ENCODE peak calls at places on chromosomes 16 and 17, in six cellular contexts. D is mammary epithelial cell; J is ELR; E is OCI-LY7; O is aorta; W is stimulated activated CD4-positive, alpha-beta T cell treated with anti-CD3 and anti-CD28 coated beads, Interleukin-4, amount 100 ng/mL, for 4 hours. A is an unnamed sample.

GRCh38 chr17:69733171-69734014 is 318.9 kb downstream of the MAP2K6 start:
- DNase-seq in D (peak), J (peak), E (peak), O (peak), W (no peak), A (no peak)

GRCh38 chr16:86346034-86346433 is 164.3 kb upstream of the FOXF1 start:
- DNase-seq in D (no peak), J (no peak), E (no peak), O (no peak), W (no peak), A (no peak)

GRCh38 chr17:9676742-9677387 is 31.5 kb downstream of the USP43 start:
- DNase-seq in D (peak), J (peak), E (no peak), O (no peak), W (no peak), A (no peak)

GRCh38 chr17:64739316-64740058 is 77.4 kb upstream of the SMURF2 start:
- DNase-seq in D (peak), J (peak), E (no peak), O (no peak), W (no peak), A (no peak)

GRCh38 chr17:59488805-59489204 is 76.6 kb upstream of the DHX40 start:
- DNase-seq in D (no peak), J (no peak), E (no peak), O (no peak), W (no peak), A (no peak)

GRCh38 chr16:70520612-70521297 is 2.6 kb downstream of the COG4 start:
- DNase-seq in D (peak), J (peak), E (no peak), O (no peak), W (no peak), A (no peak)

GRCh38 chr16:25141648-25142047 is 30.1 kb downstream of the LCMT1 start:
- DNase-seq in D (no peak), J (no peak), E (no peak), O (no peak), W (no peak), A (no peak)

GRCh38 chr17:376936-377863 is 24.6 kb upstream of the RPH3AL start:
- DNase-seq in D (no peak), J (no peak), E (no peak), O (no peak), W (no peak), A (peak)

GRCh38 chr17:71938340-71939010 is 182.3 kb upstream of the SOX9 start:
- DNase-seq in D (no peak), J (no peak), E (no peak), O (no peak), W (no peak), A (no peak)

GRCh38 chr16:88503374-88503770 is 50.3 kb downstream of the ZFPM1 start:
- DNase-seq in D (no peak), J (peak), E (no peak), O (no peak), W (no peak), A (no peak)

GRCh38 chr16:17416461-17417221 is 54.1 kb downstream of the XYLT1 start:
- DNase-seq in D (no peak), J (no peak), E (peak), O (no peak), W (peak), A (peak)

GRCh38 chr17:82118815-82119380 is 20.9 kb upstream of the FASN start:
- DNase-seq in D (no peak), J (no peak), E (no peak), O (no peak), W (no peak), A (no peak)

GRCh38 chr17:31321971-31322370 is 549 bp upstream of the EVI2A start:
- DNase-seq in D (no peak), J (no peak), E (peak), O (no peak), W (no peak), A (no peak)

GRCh38 chr16:9521749-9522370 is 430.4 kb downstream of the HAPSTR1 start:
- DNase-seq in D (no peak), J (no peak), E (no peak), O (no peak), W (no peak), A (no peak)

GRCh38 chr16:12298285-12298684 is 321.8 kb downstream of the SNX29 start:
- DNase-seq in D (no peak), J (no peak), E (no peak), O (no peak), W (no peak), A (no peak)

GRCh38 chr17:12637015-12637414 is 28.7 kb upstream of the MYOCD start:
- DNase-seq in D (peak), J (peak), E (no peak), O (no peak), W (no peak), A (no peak)

GRCh38 chr16:89402962-89403361 is 87.4 kb downstream of the ANKRD11 start:
- DNase-seq in D (no peak), J (peak), E (peak), O (no peak), W (no peak), A (no peak)

GRCh38 chr16:4897328-4897727 is 39.6 kb downstream of the PPL start:
- DNase-seq in D (no peak), J (no peak), E (no peak), O (no peak), W (no peak), A (no peak)

GRCh38 chr16:80619824-80620223 is 79.0 kb downstream of the DYNLRB2 start:
- DNase-seq in D (peak), J (peak), E (no peak), O (no peak), W (no peak), A (no peak)

GRCh38 chr16:1320658-1321240 is 11.3 kb downstream of the UBE2I start:
- DNase-seq in D (no peak), J (no peak), E (no peak), O (no peak), W (no peak), A (no peak)

GRCh38 chr16:58960484-58960883 is 226.4 kb upstream of the GOT2 start:
- DNase-seq in D (no peak), J (no peak), E (no peak), O (no peak), W (no peak), A (no peak)

GRCh38 chr16:17578921-17579876 is 108.4 kb upstream of the XYLT1 start:
- DNase-seq in D (peak), J (peak), E (peak), O (no peak), W (peak), A (no peak)

GRCh38 chr16:51982715-51983680 is 563.9 kb downstream of the TOX3 start:
- DNase-seq in D (peak), J (peak), E (peak), O (no peak), W (no peak), A (no peak)

GRCh38 chr17:33575046-33575445 is 282.0 kb upstream of the ASIC2 start:
- DNase-seq in D (no peak), J (no peak), E (no peak), O (no peak), W (no peak), A (no peak)

GRCh38 chr17:51597340-51597739 is 337.0 kb downstream of the UTP18 start:
- DNase-seq in D (no peak), J (no peak), E (no peak), O (no peak), W (no peak), A (no peak)

GRCh38 chr17:57832711-57833596 is 16.9 kb downstream of the MRPS23 start:
- DNase-seq in D (peak), J (peak), E (peak), O (peak), W (peak), A (peak)

GRCh38 chr17:61196302-61196704 is 203.3 kb upstream of the TBX2 start:
- DNase-seq in D (no peak), J (no peak), E (no peak), O (no peak), W (no peak), A (no peak)

GRCh38 chr17:82061047-82061925 is 4.3 kb downstream of the DUS1L start:
- DNase-seq in D (no peak), J (no peak), E (no peak), O (no peak), W (no peak), A (no peak)

GRCh38 chr17:20999044-20999573 is 43.7 kb downstream of the USP22 start:
- DNase-seq in D (no peak), J (no peak), E (no peak), O (no peak), W (no peak), A (peak)

GRCh38 chr16:81873843-81874752 is 95.0 kb downstream of the PLCG2 start:
- DNase-seq in D (peak), J (peak), E (peak), O (no peak), W (peak), A (peak)